ENCODE peak calls at places on chromosomes 3 and 15, in five cellular contexts. V is endodermal cell, Z is fibroblast of lung, Y is neuronal stem cell, D is heart right ventricle. C is an unnamed sample.

GRCh38 chr3:56976666-56977560 is 83.6 kb upstream of the SPATA12 start:
- DNase-seq in V (no peak), Z (peak; percentile 78), Y (no peak), D (no peak), C (no peak)

GRCh38 chr3:184334470-184335158 is 2.8 kb upstream of the FAM131A start:
- DNase-seq in V (no peak), Z (peak; percentile 46), Y (no peak), D (no peak), C (no peak)

GRCh38 chr3:129116482-129116946 is 5.1 kb downstream of the RAB43 start:
- DNase-seq in V (peak; percentile 64), Z (no peak), Y (no peak), D (no peak), C (no peak)

GRCh38 chr15:71055461-71055860 is 59.8 kb upstream of the THSD4 start:
- DNase-seq in V (no peak), Z (peak; percentile 61), Y (no peak), D (no peak), C (no peak)

GRCh38 chr3:156378871-156379270 is 176.0 kb downstream of the SSR3 start:
- DNase-seq in V (no peak), Z (no peak), Y (no peak), D (no peak), C (no peak)

GRCh38 chr15:66740802-66741201 is 38.8 kb downstream of the SMAD6 start:
- DNase-seq in V (no peak), Z (peak; percentile 53), Y (no peak), D (peak; percentile 60), C (peak; percentile 76)

GRCh38 chr15:25860885-25861866 is 2.0 kb downstream of the ATP10A start:
- DNase-seq in V (no peak), Z (no peak), Y (no peak), D (no peak), C (peak; percentile 53)

GRCh38 chr3:179713643-179714090 is 60.8 kb downstream of the USP13 start:
- DNase-seq in V (no peak), Z (peak; percentile 74), Y (no peak), D (no peak), C (no peak)

GRCh38 chr3:15636028-15636709 is 34.6 kb downstream of the BTD start:
- DNase-seq in V (no peak), Z (peak; percentile 89), Y (no peak), D (no peak), C (no peak)

GRCh38 chr3:115825046-115825445 is 201.7 kb downstream of the GAP43 start:
- DNase-seq in V (no peak), Z (no peak), Y (no peak), D (no peak), C (no peak)

GRCh38 chr3:55721716-55722484 is 234.8 kb upstream of the WNT5A start:
- DNase-seq in V (peak; percentile 71), Z (peak; percentile 47), Y (no peak), D (peak; percentile 12), C (no peak)

GRCh38 chr3:42704136-42704841 is 1.7 kb upstream of the HHATL start:
- DNase-seq in V (no peak), Z (no peak), Y (no peak), D (no peak), C (peak; percentile 51)

GRCh38 chr3:186932281-186933181 is 2.2 kb downstream of the ST6GAL1 start:
- DNase-seq in V (no peak), Z (peak; percentile 12), Y (no peak), D (no peak), C (no peak)
- H3K27ac ChIP-seq in V (no peak overlapping the region), Z (no peak overlapping the region), Y (no peak overlapping the region), D (peak overlapping the region; percentile 96), C (peak overlapping the region; percentile 74)

GRCh38 chr3:45606003-45606402 is 11.5 kb downstream of the LIMD1 start:
- DNase-seq in V (no peak), Z (no peak), Y (no peak), D (no peak), C (no peak)
- H3K4me1 ChIP-seq in V (no peaks in the 10 kb centered on the region), Z (peaks cover 29% of the 10 kb centered on the region), Y (peaks cover under 1% of the 10 kb centered on the region), D (peaks cover 43% of the 10 kb centered on the region), C (peaks cover 24% of the 10 kb centered on the region)

GRCh38 chr15:23645379-23646164 is 2.1 kb downstream of the MAGEL2 start:
- DNase-seq in V (peak; percentile 77), Z (no peak), Y (no peak), D (no peak), C (no peak)

GRCh38 chr15:23647421-23648375 is at the start of gene MAGEL2:
- DNase-seq in V (peak; percentile 76), Z (no peak), Y (peak; percentile 48), D (no peak), C (peak; percentile 69)

GRCh38 chr15:23646165-23647000 is 1.3 kb downstream of the MAGEL2 start:
- DNase-seq in V (peak; percentile 50), Z (no peak), Y (no peak), D (no peak), C (peak; percentile 71)

GRCh38 chr15:23648920-23649515 is 1.4 kb upstream of the MAGEL2 start:
- DNase-seq in V (peak; percentile 74), Z (peak; percentile 17), Y (peak; percentile 40), D (peak; percentile 25), C (no peak)

GRCh38 chr15:23647001-23647295 is 719 bp downstream of the MAGEL2 start:
- DNase-seq in V (no peak), Z (no peak), Y (no peak), D (no peak), C (no peak)
- H3K4me3 ChIP-seq in V (peak overlapping the region; percentile 84), Z (no peak overlapping the region), Y (peak overlapping the region; percentile 59), D (no peak overlapping the region), C (no peak overlapping the region)

GRCh38 chr3:13850161-13850945 is 29.5 kb downstream of the WNT7A start:
- DNase-seq in V (peak; percentile 87), Z (no peak), Y (no peak), D (no peak), C (no peak)
- H3K27ac ChIP-seq in V (no peak overlapping the region), Z (no peak overlapping the region), Y (no peak overlapping the region), D (no peak overlapping the region), C (no peak overlapping the region)

DNA sequence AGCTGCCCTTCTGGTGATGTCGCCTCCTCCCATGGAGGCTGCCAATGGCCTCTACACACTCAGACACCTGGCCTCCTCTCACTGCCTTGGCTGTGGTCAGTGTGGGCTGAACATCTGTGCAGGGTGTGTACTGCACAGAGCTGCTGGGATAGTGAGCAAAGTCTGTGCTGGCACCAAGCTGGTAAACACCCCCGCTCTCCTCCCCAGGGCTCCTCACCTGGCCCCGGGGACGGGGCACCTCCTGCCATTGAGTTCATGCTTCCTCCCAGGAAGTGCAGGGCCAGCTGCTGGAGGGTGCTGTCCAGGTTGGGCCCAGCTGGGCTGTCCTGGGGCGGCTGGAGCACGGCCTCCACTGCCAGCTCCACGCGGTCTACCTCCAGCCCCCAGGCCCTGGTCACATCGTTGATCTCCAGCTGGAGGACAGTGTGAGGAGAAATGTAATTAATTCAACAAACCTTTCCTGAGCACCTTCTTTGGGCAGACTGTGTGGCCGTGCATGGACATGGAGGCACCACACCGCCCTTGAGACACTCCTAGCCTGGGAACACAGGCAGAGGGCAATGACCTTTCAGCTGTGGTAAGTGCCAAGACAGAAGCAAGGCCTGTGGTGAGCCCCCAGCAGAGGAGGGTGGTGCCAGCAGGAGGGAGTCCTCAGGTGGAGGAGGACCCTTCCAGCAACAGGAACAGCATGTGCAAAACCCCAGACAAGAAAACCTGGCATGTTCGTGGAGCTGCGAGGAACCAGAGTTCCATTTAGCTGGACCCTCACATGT is 6.8 kb downstream of the STOML1 start:
- DNase-seq in V (no peak), Z (peak; percentile 56), Y (no peak), D (no peak), C (peak; percentile 63)
- H3K4me1 ChIP-seq in V (no peaks in the 10 kb centered on the region), Z (peaks cover 64% of the 10 kb centered on the region), Y (peaks cover 3% of the 10 kb centered on the region), D (peaks cover 67% of the 10 kb centered on the region), C (no peaks in the 10 kb centered on the region)

C was measured in aorta.